ENCODE peak calls at places on chromosomes 4 and X, in five cellular contexts. One of them, this sample, is unnamed.

GRCh38 chr4:100981447-100982204 is 365.7 kb downstream of the PPP3CA start:
- DNase-seq in stomach: no peak
- DNase-seq in transverse colon: no peak
- DNase-seq in A549: no peak
- DNase-seq in suprapubic skin: no peak
- DNase-seq in this sample: no peak

GRCh38 chr4:8919651-8920288 is 48.1 kb upstream of the HMX1 start:
- DNase-seq in transverse colon: no peak
- DNase-seq in suprapubic skin: no peak
- DNase-seq in stomach: peak; percentile 21
- DNase-seq in A549: no peak
- DNase-seq in this sample: no peak

GRCh38 chrX:113522814-113523213 is 682.2 kb upstream of the AMOT start:
- DNase-seq in stomach: no peak
- DNase-seq in suprapubic skin: no peak
- DNase-seq in transverse colon: no peak
- DNase-seq in A549: no peak
- DNase-seq in this sample: no peak

GRCh38 chr4:114654607-114655006 is 56.0 kb downstream of the UGT8 start:
- DNase-seq in stomach: no peak
- DNase-seq in A549: no peak
- DNase-seq in transverse colon: no peak
- DNase-seq in suprapubic skin: no peak
- DNase-seq in this sample: no peak

GRCh38 chr4:53706422-53707032 is 115.2 kb upstream of the LNX1 start:
- DNase-seq in transverse colon: no peak
- DNase-seq in stomach: no peak
- DNase-seq in A549: peak; percentile 46
- DNase-seq in suprapubic skin: no peak
- DNase-seq in this sample: peak; percentile 53

GRCh38 chrX:149984411-149984810 is 46.1 kb upstream of the EOLA2 start:
- DNase-seq in A549: no peak
- DNase-seq in transverse colon: no peak
- DNase-seq in suprapubic skin: no peak
- DNase-seq in stomach: no peak
- DNase-seq in this sample: no peak

GRCh38 chrX:48939417-48940228 is 17.8 kb downstream of the OTUD5 start:
- DNase-seq in stomach: no peak
- DNase-seq in suprapubic skin: no peak
- DNase-seq in A549: no peak
- DNase-seq in transverse colon: peak; percentile 33
- DNase-seq in this sample: no peak

GRCh38 chrX:13666836-13667235 is 13.9 kb downstream of the TCEANC start:
- DNase-seq in A549: no peak
- DNase-seq in stomach: no peak
- DNase-seq in transverse colon: no peak
- DNase-seq in suprapubic skin: no peak
- DNase-seq in this sample: no peak

GRCh38 chrX:145178268-145178667 is 69.0 kb upstream of the SPANXN1 start:
- DNase-seq in transverse colon: no peak
- DNase-seq in stomach: no peak
- DNase-seq in suprapubic skin: no peak
- DNase-seq in A549: no peak
- DNase-seq in this sample: no peak

GRCh38 chr4:102301167-102301566 is 44.1 kb downstream of the SLC39A8 start:
- DNase-seq in suprapubic skin: no peak
- DNase-seq in A549: no peak
- DNase-seq in transverse colon: no peak
- DNase-seq in stomach: no peak
- DNase-seq in this sample: no peak

GRCh38 chr4:87270144-87270543 is 49.7 kb upstream of the KLHL8 start:
- DNase-seq in transverse colon: no peak
- DNase-seq in stomach: no peak
- DNase-seq in suprapubic skin: no peak
- DNase-seq in A549: peak; percentile 51
- DNase-seq in this sample: no peak

GRCh38 chr4:124111411-124111810 is 601.1 kb downstream of the ANKRD50 start:
- DNase-seq in stomach: no peak
- DNase-seq in suprapubic skin: no peak
- DNase-seq in transverse colon: no peak
- DNase-seq in A549: no peak
- DNase-seq in this sample: no peak

GRCh38 chr4:131093303-131093702 is 1997.4 kb downstream of the C4orf33 start:
- DNase-seq in stomach: no peak
- DNase-seq in suprapubic skin: no peak
- DNase-seq in A549: no peak
- DNase-seq in transverse colon: no peak
- DNase-seq in this sample: no peak
- TF ChIP-seq EP300 in stomach: no peak
- TF ChIP-seq EP300 in suprapubic skin: no peak
- TF ChIP-seq EP300 in A549: no peak
- TF ChIP-seq EP300 in transverse colon: no peak
- TF ChIP-seq EP300 in this sample: no peak

DNA sequence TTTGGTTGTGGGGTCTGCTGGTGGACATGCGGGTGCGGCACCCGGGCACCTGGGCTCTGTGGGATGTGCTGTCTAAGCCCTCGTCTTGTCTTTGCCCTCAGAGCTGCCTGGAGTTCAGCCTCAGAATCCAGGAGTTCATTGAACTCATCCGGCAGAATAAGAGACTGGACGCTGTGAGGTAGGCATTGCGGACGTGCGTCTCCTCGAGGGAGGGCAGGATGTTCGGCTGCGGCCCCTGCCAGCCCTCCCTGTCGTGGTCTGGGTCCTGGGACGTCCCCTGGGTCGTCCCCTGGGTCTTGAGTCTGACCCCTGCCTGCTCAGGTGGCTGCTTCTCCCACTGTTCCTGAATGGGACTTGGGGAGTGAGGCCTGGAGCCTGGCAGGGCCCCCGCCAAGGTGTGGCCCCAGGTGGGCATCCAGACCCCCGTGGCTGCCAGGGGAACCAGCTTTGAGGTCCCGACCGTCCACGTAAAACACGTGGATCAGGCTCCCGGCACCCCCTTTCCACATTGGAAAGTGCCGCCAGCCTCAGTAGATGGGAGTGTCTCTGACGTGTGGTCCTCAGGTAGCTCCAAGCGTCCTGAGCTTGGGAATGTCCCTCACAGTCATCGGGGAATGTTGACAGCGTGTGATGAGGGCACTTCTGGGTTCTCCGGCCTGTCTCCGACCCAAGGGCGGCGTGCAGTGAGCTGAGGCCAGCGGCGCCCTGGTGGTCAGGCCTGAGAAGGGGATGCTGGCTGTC is 19.3 kb upstream of the UVSSA start:
- DNase-seq in transverse colon: no peak
- DNase-seq in suprapubic skin: no peak
- DNase-seq in stomach: no peak
- DNase-seq in A549: no peak
- DNase-seq in this sample: no peak
- H3K4me3 ChIP-seq in transverse colon: no peak overlapping the region
- H3K4me3 ChIP-seq in suprapubic skin: no peak overlapping the region
- H3K4me3 ChIP-seq in stomach: no peak overlapping the region
- H3K4me3 ChIP-seq in A549: no peak overlapping the region
- H3K4me3 ChIP-seq in this sample: no peak overlapping the region

DNA sequence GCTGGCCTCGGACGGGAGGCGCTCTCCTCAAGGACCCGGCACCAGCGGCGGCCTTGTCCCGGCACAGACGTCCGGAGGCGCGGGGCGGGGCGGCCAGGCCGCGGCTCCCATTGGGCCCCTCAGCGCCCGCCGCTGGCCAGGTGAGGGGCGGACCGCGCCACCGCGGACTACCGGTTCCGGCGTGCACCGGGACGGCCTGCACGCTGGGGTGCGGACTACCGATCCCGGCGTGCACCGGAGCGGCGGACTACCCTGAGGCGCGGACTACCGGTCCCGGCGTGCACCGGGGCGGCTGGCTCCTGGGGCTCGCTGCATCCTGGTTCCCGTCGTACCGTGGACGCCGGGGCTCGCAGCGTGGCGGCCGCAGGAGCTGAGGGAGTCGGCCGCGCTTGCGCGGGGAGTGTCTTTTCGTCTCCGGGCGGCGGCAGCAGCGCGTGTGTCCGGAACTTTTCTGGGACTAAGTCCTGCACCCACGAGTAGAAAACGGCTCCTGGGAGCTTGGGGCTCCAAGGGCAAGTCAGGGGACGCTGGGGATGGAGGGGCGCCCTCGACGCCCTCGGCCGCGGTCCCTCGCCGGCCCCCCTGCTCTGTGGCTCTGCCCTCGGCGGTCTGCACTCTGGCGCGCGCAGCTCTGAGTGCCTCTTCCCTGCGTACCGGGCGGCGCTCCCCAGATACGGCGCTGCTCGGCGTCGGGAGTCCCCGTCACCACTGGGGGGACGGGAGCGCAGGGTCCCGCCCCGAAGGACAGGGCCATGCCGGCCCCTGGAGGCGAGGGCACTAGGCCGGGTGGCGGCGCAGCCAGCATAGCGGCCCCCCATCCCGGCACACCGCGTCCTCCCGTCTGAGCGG is at the start of gene LETM1:
- DNase-seq in suprapubic skin: peak; percentile 96
- DNase-seq in A549: peak; percentile 94
- DNase-seq in transverse colon: peak; percentile 98
- DNase-seq in stomach: peak; percentile 96
- DNase-seq in this sample: peak; percentile 83
- TF ChIP-seq CTCF in suprapubic skin: no peak
- TF ChIP-seq CTCF in A549: no peak
- TF ChIP-seq CTCF in transverse colon: peak; percentile 39
- TF ChIP-seq CTCF in stomach: no peak
- TF ChIP-seq CTCF in this sample: no peak

DNA sequence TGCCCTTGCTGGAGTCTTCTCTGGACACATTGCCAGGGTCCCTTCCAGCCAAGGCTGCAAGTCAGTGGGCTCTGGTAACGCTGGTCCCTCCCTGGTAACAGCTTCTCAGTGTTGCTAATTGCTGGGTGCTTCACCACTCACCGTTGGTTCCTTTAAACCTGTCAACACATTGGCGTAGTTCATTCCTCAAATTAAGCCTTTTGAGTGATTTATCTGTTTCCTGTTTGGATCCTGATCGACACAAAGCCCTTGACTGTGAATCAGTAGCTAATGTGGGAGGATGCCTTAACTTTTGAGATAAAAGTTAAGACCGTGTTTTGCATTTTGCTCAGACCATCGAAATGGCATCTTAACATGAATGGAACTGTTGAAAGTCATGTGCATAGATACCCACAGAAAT is 125.9 kb downstream of the AMELX start:
- DNase-seq in stomach: no peak
- DNase-seq in transverse colon: no peak
- DNase-seq in suprapubic skin: no peak
- DNase-seq in A549: no peak
- DNase-seq in this sample: no peak
- TF ChIP-seq EP300 in stomach: no peak
- TF ChIP-seq EP300 in transverse colon: no peak
- TF ChIP-seq EP300 in suprapubic skin: no peak
- TF ChIP-seq EP300 in A549: no peak
- TF ChIP-seq EP300 in this sample: no peak

DNA sequence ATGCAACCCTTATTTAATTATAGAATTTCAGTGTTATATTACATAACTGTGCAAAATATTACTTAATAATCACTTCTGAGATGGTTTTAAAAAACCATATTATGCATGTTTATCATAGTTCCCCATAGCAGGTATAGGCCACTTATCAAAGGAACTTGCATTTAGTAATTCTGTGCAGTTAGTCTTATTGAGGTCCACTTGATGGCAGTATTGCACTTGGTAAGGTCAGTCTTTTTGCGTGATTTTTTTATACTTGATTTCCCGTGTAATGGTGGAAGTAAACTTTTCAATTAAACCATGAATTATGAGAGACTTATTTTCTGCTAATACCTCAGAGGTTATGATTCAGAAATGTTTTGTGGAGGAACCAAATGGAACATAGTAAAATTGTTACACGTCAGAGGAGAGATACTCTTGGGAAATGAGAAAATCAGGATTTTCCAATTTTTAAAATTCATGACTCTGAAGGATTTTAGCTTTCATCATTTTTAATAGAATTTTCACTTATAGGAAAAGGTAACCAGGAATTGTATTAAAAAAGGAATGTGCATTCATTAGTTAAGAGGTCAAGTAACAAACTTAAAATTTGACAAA is 230.0 kb downstream of the CCSER1 start:
- DNase-seq in stomach: no peak
- DNase-seq in suprapubic skin: no peak
- DNase-seq in transverse colon: no peak
- DNase-seq in A549: peak; percentile 71
- DNase-seq in this sample: no peak
- H3K4me3 ChIP-seq in stomach: no peak overlapping the region
- H3K4me3 ChIP-seq in suprapubic skin: no peak overlapping the region
- H3K4me3 ChIP-seq in transverse colon: no peak overlapping the region
- H3K4me3 ChIP-seq in A549: no peak overlapping the region
- H3K4me3 ChIP-seq in this sample: no peak overlapping the region

DNA sequence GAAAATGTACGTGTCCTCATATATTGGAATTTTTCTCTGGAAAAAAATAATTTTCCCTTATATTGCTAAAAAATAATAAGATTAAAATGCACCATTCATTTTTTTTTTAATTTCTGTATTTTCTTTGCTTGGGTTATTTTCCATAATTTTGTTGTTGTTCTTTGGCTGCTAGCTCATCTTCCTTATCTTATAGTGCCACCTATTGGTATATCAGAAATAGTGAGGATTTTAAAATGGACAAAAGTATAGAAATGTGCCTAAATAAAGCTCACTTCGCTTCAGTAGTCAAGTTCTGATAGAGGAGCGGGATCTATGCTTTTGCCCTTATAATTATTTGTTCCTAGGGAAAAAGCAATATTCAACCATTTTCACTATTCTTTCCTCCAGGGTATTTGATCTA is 134.8 kb downstream of the NAP1L3 start:
- DNase-seq in transverse colon: no peak
- DNase-seq in suprapubic skin: no peak
- DNase-seq in A549: no peak
- DNase-seq in stomach: no peak
- DNase-seq in this sample: no peak
- TF ChIP-seq CTCF in transverse colon: no peak
- TF ChIP-seq CTCF in suprapubic skin: no peak
- TF ChIP-seq CTCF in A549: peak; percentile 25
- TF ChIP-seq CTCF in stomach: no peak
- TF ChIP-seq CTCF in this sample: no peak

GRCh38 chr4:37664696-37665095 is 21.5 kb downstream of the RELL1 start:
- DNase-seq in stomach: no peak
- DNase-seq in A549: no peak
- DNase-seq in suprapubic skin: no peak
- DNase-seq in transverse colon: no peak
- DNase-seq in this sample: no peak

GRCh38 chr4:37662306-37662705 is 23.9 kb downstream of the RELL1 start:
- DNase-seq in transverse colon: no peak
- DNase-seq in suprapubic skin: no peak
- DNase-seq in A549: no peak
- DNase-seq in stomach: no peak
- DNase-seq in this sample: no peak

GRCh38 chr4:37661643-37662221 is 24.4 kb downstream of the RELL1 start:
- DNase-seq in transverse colon: no peak
- DNase-seq in stomach: no peak
- DNase-seq in A549: no peak
- DNase-seq in suprapubic skin: no peak
- DNase-seq in this sample: no peak

GRCh38 chr4:37662861-37663390 is 23.2 kb downstream of the RELL1 start:
- DNase-seq in A549: peak; percentile 58
- DNase-seq in stomach: no peak
- DNase-seq in suprapubic skin: no peak
- DNase-seq in transverse colon: no peak
- DNase-seq in this sample: no peak

DNA sequence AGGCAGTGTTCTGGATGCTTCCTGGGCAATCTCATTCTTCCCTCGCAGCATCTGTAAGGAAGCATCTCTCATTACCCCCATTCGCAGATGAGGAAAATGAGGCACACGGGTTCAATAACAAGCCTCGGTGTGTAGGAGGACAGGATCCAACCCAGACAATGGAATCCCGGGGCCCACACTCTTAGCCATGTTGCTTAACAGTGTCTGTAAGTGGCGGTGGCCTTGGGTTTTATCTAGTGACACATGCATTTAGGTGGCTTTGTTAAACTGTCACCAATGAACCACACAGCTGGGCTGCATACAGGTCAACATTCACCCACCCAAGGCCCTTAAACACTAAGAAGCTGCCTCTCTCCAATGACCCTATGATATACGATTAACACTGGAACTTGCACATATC is 22.6 kb downstream of the RELL1 start:
- DNase-seq in transverse colon: no peak
- DNase-seq in A549: no peak
- DNase-seq in stomach: no peak
- DNase-seq in suprapubic skin: no peak
- DNase-seq in this sample: no peak
- TF ChIP-seq EP300 in transverse colon: no peak
- TF ChIP-seq EP300 in A549: no peak
- TF ChIP-seq EP300 in stomach: no peak
- TF ChIP-seq EP300 in suprapubic skin: no peak
- TF ChIP-seq EP300 in this sample: no peak